ENCODE peak calls at places on chromosomes 7 and 10, in nine cellular contexts. N is activated effector memory CD4-positive, alpha-beta T cell treated with anti-CD3 and anti-CD28 coated beads, Interleukin-2, amount 50 U/mL, for 16 hours; P is Daoy; U is activated T-cell treated with anti-CD3 and anti-CD28 coated beads for 48 hours; B is stimulated activated CD4-positive, alpha-beta T cell treated with anti-CD3 and anti-CD28 coated beads, Interleukin-12 subunit alpha, Interleukin-12 subunit beta, amount 100 ng/mL, for 24 hours; R is mucosa of descending colon; Y is amniotic epithelial cell; O is EH; H is NCI-H1436. Q is an unnamed sample.

GRCh38 chr7:86833360-86833759 is 189.7 kb downstream of the GRM3 start:
- DNase-seq in N (no peak), U (no peak), H (peak; percentile 64), R (no peak), B (no peak), O (no peak), Y (no peak), P (no peak), Q (peak; percentile 22)

GRCh38 chr7:39880556-39880955 is 69.5 kb upstream of the CDK13 start:
- DNase-seq in H (no peak), P (no peak), Y (peak; percentile 88), O (peak; percentile 18), N (no peak), U (no peak), R (no peak), B (no peak), Q (no peak)

GRCh38 chr7:12968836-12969422 is 281.5 kb downstream of the ARL4A start:
- DNase-seq in H (no peak), P (no peak), B (no peak), N (no peak), O (no peak), U (no peak), R (no peak), Y (no peak), Q (no peak)

GRCh38 chr7:151327659-151328058 is 14.0 kb upstream of the NUB1 start:
- DNase-seq in U (no peak), P (peak; percentile 49), H (no peak), O (peak; percentile 73), Y (peak; percentile 43), N (no peak), R (no peak), B (no peak), Q (no peak)

GRCh38 chr10:124152781-124153600 is 59.6 kb upstream of the CHST15 start:
- DNase-seq in B (peak; percentile 21), O (peak; percentile 92), R (peak; percentile 71), H (peak; percentile 91), N (peak; percentile 68), P (peak; percentile 96), U (peak; percentile 31), Y (peak; percentile 55), Q (peak; percentile 31)

GRCh38 chr7:128791968-128792319 is at the start of gene CCDC136:
- DNase-seq in R (no peak), N (no peak), B (no peak), P (peak; percentile 63), H (no peak), U (no peak), Y (no peak), O (peak; percentile 54), Q (no peak)

GRCh38 chr10:69088801-69089501 is 1.0 kb downstream of the SRGN start:
- DNase-seq in Y (peak; percentile 53), P (no peak), O (peak; percentile 76), B (no peak), U (no peak), H (no peak), R (no peak), N (no peak), Q (no peak)

GRCh38 chr7:34016876-34017275 is 111.5 kb downstream of the BMPER start:
- DNase-seq in H (no peak), Y (no peak), U (no peak), P (no peak), O (no peak), B (no peak), R (no peak), N (no peak), Q (no peak)

GRCh38 chr7:139112741-139113250 is 3.3 kb upstream of the ZC3HAV1 start:
- DNase-seq in H (no peak), Y (no peak), B (no peak), N (no peak), O (no peak), R (no peak), U (no peak), P (no peak), Q (no peak)

GRCh38 chr7:94223375-94224084 is 171.2 kb upstream of the COL1A2 start:
- DNase-seq in R (no peak), Y (peak; percentile 63), N (no peak), P (peak; percentile 65), O (peak; percentile 66), B (no peak), H (peak; percentile 44), U (no peak), Q (no peak)

GRCh38 chr7:111841596-111842209 is 279.4 kb upstream of the IMMP2L start:
- DNase-seq in P (no peak), O (peak; percentile 66), Y (no peak), N (no peak), R (no peak), B (no peak), H (no peak), U (no peak), Q (no peak)

GRCh38 chr7:87876759-87877234 is 504 bp downstream of the DBF4 start:
- DNase-seq in H (peak; percentile 29), O (peak; percentile 69), B (peak; percentile 32), R (peak; percentile 80), P (peak; percentile 48), Y (peak; percentile 60), N (peak; percentile 81), U (peak; percentile 33), Q (peak; percentile 58)

GRCh38 chr7:43650457-43651052 is 67.6 kb downstream of the STK17A start:
- DNase-seq in U (no peak), N (no peak), P (peak; percentile 66), R (peak; percentile 53), Y (peak; percentile 86), O (peak; percentile 97), H (no peak), B (no peak), Q (no peak)

GRCh38 chr10:21509391-21510217 is 15.9 kb downstream of the SKIDA1 start:
- DNase-seq in B (no peak), O (no peak), P (no peak), H (no peak), N (no peak), R (no peak), Y (no peak), U (no peak), Q (no peak)

GRCh38 chr10:32338262-32338661 is 8.7 kb downstream of the EPC1 start:
- DNase-seq in R (no peak), B (no peak), Y (peak; percentile 68), N (no peak), H (no peak), O (peak; percentile 15), U (no peak), P (no peak), Q (no peak)

GRCh38 chr7:951881-952547 is 2.5 kb downstream of the ADAP1 start:
- DNase-seq in O (no peak), P (no peak), B (no peak), U (no peak), H (no peak), Y (no peak), R (no peak), N (peak; percentile 61), Q (no peak)

GRCh38 chr7:22954251-22954650 is 59.7 kb downstream of the HYCC1 start:
- DNase-seq in O (no peak), U (no peak), P (no peak), B (no peak), R (no peak), H (no peak), N (no peak), Y (no peak), Q (no peak)

GRCh38 chr7:80630611-80631010 is 7.8 kb upstream of the CD36 start:
- DNase-seq in O (peak; percentile 50), H (peak; percentile 39), B (no peak), Y (peak; percentile 76), U (no peak), R (no peak), N (no peak), P (no peak), Q (no peak)

GRCh38 chr10:112383325-112383724 is 9.4 kb downstream of the ACSL5 start:
- DNase-seq in U (no peak), B (no peak), N (no peak), Y (peak; percentile 90), O (peak; percentile 66), H (no peak), R (no peak), P (peak; percentile 76), Q (no peak)

GRCh38 chr10:96857613-96858012 is 25.5 kb downstream of the LCOR start:
- DNase-seq in N (no peak), U (no peak), Y (no peak), P (no peak), O (peak; percentile 47), R (no peak), B (no peak), H (no peak), Q (no peak)

GRCh38 chr10:13162013-13162364 is 631 bp downstream of the MCM10 start:
- DNase-seq in U (no peak), P (peak; percentile 3), Y (no peak), O (peak; percentile 8), B (peak; percentile 4), H (no peak), N (no peak), R (no peak), Q (no peak)

GRCh38 chr10:1519391-1519790 is 217.9 kb downstream of the ADARB2 start:
- DNase-seq in Y (no peak), H (no peak), U (no peak), O (no peak), N (no peak), R (no peak), P (no peak), B (no peak), Q (no peak)

GRCh38 chr10:36254191-36254590 is 612.1 kb upstream of the FZD8 start:
- DNase-seq in R (peak; percentile 35), Y (no peak), H (no peak), U (no peak), N (no peak), P (peak; percentile 60), O (peak; percentile 49), B (no peak), Q (peak; percentile 44)

GRCh38 chr7:116988363-116988989 is 35.2 kb downstream of the ST7 start:
- DNase-seq in U (no peak), R (no peak), O (no peak), P (no peak), H (peak; percentile 8), N (no peak), Y (no peak), B (no peak), Q (no peak)

GRCh38 chr7:135184254-135184841 is 13.8 kb upstream of the CYREN start:
- DNase-seq in P (no peak), N (no peak), B (no peak), U (no peak), O (no peak), H (no peak), R (no peak), Y (no peak), Q (no peak)

GRCh38 chr7:38187794-38188472 is 9.9 kb downstream of the STARD3NL start:
- DNase-seq in U (no peak), H (no peak), N (no peak), R (no peak), B (no peak), P (no peak), Y (no peak), O (no peak), Q (no peak)

GRCh38 chr10:101267336-101267735 is 38.1 kb upstream of the LBX1 start:
- DNase-seq in B (no peak), H (no peak), P (no peak), N (no peak), R (no peak), U (no peak), Y (no peak), O (no peak), Q (no peak)

GRCh38 chr10:87658858-87659555 is 671 bp upstream of the PAPSS2 start:
- DNase-seq in P (no peak), R (no peak), B (no peak), U (no peak), N (no peak), O (no peak), H (no peak), Y (no peak), Q (no peak)

GRCh38 chr7:98119257-98119918 is 12.7 kb downstream of the LMTK2 start:
- DNase-seq in P (peak; percentile 65), H (no peak), U (no peak), Y (peak; percentile 84), B (no peak), N (no peak), O (peak; percentile 78), R (no peak), Q (no peak)

GRCh38 chr10:47146571-47146970 is 153.4 kb upstream of the GDF10 start:
- DNase-seq in B (no peak), R (no peak), P (no peak), Y (no peak), U (no peak), H (no peak), N (no peak), O (no peak), Q (no peak)

GRCh38 chr7:29487424-29487823 is 76.2 kb upstream of the PRR15 start:
- DNase-seq in P (no peak), O (no peak), R (no peak), U (no peak), N (no peak), B (no peak), H (no peak), Y (no peak), Q (no peak)